ENCODE peak calls at places on chromosomes 11 and 22, in five cellular contexts. N is IMR-90, Q is K562, I is GM12878, G is HepG2. F is an unnamed sample.

GRCh38 chr11:75453916-75454655 is 21.1 kb upstream of the KLHL35 start:
- DNase-seq in N (peak; percentile 82), Q (no peak), I (no peak), G (no peak), F (no peak)

GRCh38 chr11:71999360-71999759 is 651 bp downstream of the IL18BP start:
- DNase-seq in N (peak; percentile 52), Q (no peak), I (no peak), G (no peak), F (no peak)

GRCh38 chr11:115042002-115042401 is 363.7 kb downstream of the NXPE2 start:
- DNase-seq in N (no peak), Q (no peak), I (no peak), G (no peak), F (peak; percentile 51)

GRCh38 chr11:118918128-118918685 is 7.5 kb downstream of the BCL9L start:
- DNase-seq in N (peak; percentile 91), Q (peak; percentile 76), I (no peak), G (peak; percentile 69), F (peak; percentile 53)

GRCh38 chr11:76666408-76666807 is 4.1 kb downstream of the LRRC32 start:
- DNase-seq in N (peak; percentile 46), Q (no peak), I (no peak), G (no peak), F (no peak)

GRCh38 chr11:118813551-118813950 is 22.6 kb upstream of the DDX6 start:
- DNase-seq in N (no peak), Q (no peak), I (no peak), G (no peak), F (no peak)

GRCh38 chr11:117876341-117877119 is at the start of gene FXYD6:
- DNase-seq in N (no peak), Q (peak; percentile 66), I (no peak), G (no peak), F (peak; percentile 95)

GRCh38 chr11:59012942-59013256 is 73.2 kb upstream of the GLYATL1B start:
- DNase-seq in N (no peak), Q (no peak), I (no peak), G (no peak), F (no peak)

GRCh38 chr11:128731041-128731663 is 37.3 kb downstream of the FLI1 start:
- DNase-seq in N (no peak), Q (no peak), I (no peak), G (no peak), F (no peak)

GRCh38 chr22:47351836-47352579 is 589.6 kb downstream of the TBC1D22A start:
- DNase-seq in N (no peak), Q (no peak), I (no peak), G (no peak), F (no peak)

GRCh38 chr11:56183459-56183858 is 7.0 kb downstream of the OR5J2 start:
- DNase-seq in N (no peak), Q (no peak), I (no peak), G (no peak), F (no peak)

GRCh38 chr11:61627831-61628753 is 47.2 kb upstream of the SYT7 start:
- DNase-seq in N (peak; percentile 73), Q (peak; percentile 69), I (no peak), G (peak; percentile 57), F (peak; percentile 83)

GRCh38 chr11:103108933-103109817 is at the start of gene DYNC2H1:
- DNase-seq in N (peak; percentile 91), Q (peak; percentile 87), I (peak; percentile 58), G (peak; percentile 67), F (peak; percentile 90)

GRCh38 chr11:94139421-94139820 is 10.8 kb downstream of the PANX1 start:
- DNase-seq in N (no peak), Q (no peak), I (no peak), G (no peak), F (no peak)

GRCh38 chr11:74185695-74186094 is 14.6 kb downstream of the PPME1 start:
- DNase-seq in N (peak; percentile 83), Q (no peak), I (no peak), G (no peak), F (no peak)

GRCh38 chr11:116980136-116980793 is 118.0 kb downstream of the SIK3 start:
- DNase-seq in N (no peak), Q (no peak), I (peak; percentile 71), G (no peak), F (no peak)

GRCh38 chr11:94876645-94877445 is 96.5 kb downstream of the CWC15 start:
- DNase-seq in N (peak; percentile 98), Q (peak; percentile 48), I (peak; percentile 31), G (peak; percentile 9), F (no peak)

GRCh38 chr22:20551805-20552449 is 44.5 kb downstream of the MED15 start:
- DNase-seq in N (no peak), Q (no peak), I (no peak), G (peak; percentile 53), F (no peak)

GRCh38 chr11:83691387-83692088 is 405.4 kb upstream of the CCDC90B start:
- DNase-seq in N (no peak), Q (no peak), I (no peak), G (no peak), F (no peak)

GRCh38 chr11:34459507-34460162 is 20.9 kb downstream of the CAT start:
- DNase-seq in N (no peak), Q (no peak), I (no peak), G (no peak), F (no peak)

GRCh38 chr11:71491531-71492329 is 35.3 kb upstream of the KRTAP5-7 start:
- DNase-seq in N (no peak), Q (no peak), I (no peak), G (no peak), F (no peak)

GRCh38 chr22:41904450-41905410 is 10.1 kb downstream of the SHISA8 start:
- DNase-seq in N (no peak), Q (no peak), I (no peak), G (no peak), F (no peak)

GRCh38 chr11:94171693-94172440 is 43.2 kb downstream of the PANX1 start:
- DNase-seq in N (peak; percentile 50), Q (peak; percentile 84), I (no peak), G (peak; percentile 31), F (peak; percentile 39)

GRCh38 chr11:75768112-75768908 is at the start of gene DGAT2:
- DNase-seq in N (peak; percentile 42), Q (peak; percentile 93), I (peak; percentile 47), G (peak; percentile 84), F (peak; percentile 93)

GRCh38 chr11:76236092-76237026 is 30.1 kb upstream of the WNT11 start:
- DNase-seq in N (peak; percentile 33), Q (peak; percentile 68), I (no peak), G (no peak), F (peak; percentile 84)

GRCh38 chr11:62788991-62789390 is 1.8 kb downstream of the TMEM179B start:
- DNase-seq in N (no peak), Q (no peak), I (no peak), G (no peak), F (no peak)

GRCh38 chr11:111386611-111387150 is 7.6 kb upstream of the POU2AF1 start:
- DNase-seq in N (no peak), Q (no peak), I (no peak), G (no peak), F (no peak)
- TF ChIP-seq MXI1 in N (no peak), Q (no peak), I (no peak), G (no peak), F (no peak)

GRCh38 chr11:13227676-13228255 is 49.8 kb upstream of the BMAL1 start:
- DNase-seq in N (no peak), Q (no peak), I (no peak), G (no peak), F (no peak)

GRCh38 chr11:13229675-13230359 is 47.8 kb upstream of the BMAL1 start:
- DNase-seq in N (no peak), Q (no peak), I (no peak), G (no peak), F (no peak)

GRCh38 chr11:13228569-13228968 is 49.0 kb upstream of the BMAL1 start:
- DNase-seq in N (no peak), Q (no peak), I (no peak), G (no peak), F (no peak)

GRCh38 chr11:13225058-13226001 is 52.3 kb upstream of the BMAL1 start:
- DNase-seq in N (no peak), Q (no peak), I (no peak), G (no peak), F (no peak)

DNA sequence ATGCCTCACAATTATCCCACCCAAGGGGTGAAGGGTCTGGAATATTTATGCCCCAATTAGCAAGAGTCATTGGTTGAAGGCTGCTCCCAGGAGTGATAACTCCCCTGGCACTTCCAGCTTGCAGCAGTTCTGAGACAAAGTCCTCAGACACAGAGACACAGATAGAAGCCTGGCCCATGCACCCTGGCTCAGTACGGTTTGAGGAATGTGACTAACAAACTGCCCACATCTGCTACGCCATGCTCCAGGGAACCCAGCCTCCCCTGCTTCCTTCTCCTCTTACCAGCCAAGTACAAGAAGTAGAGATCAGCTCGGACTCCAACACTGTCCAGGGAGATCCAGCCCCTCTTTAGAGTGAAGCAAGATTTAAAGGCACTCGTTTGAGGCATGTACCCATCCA is 48.5 kb upstream of the BMAL1 start:
- DNase-seq in N (no peak), Q (no peak), I (no peak), G (no peak), F (no peak)
- TF ChIP-seq MXI1 in N (no peak), Q (no peak), I (no peak), G (no peak), F (no peak)

DNA sequence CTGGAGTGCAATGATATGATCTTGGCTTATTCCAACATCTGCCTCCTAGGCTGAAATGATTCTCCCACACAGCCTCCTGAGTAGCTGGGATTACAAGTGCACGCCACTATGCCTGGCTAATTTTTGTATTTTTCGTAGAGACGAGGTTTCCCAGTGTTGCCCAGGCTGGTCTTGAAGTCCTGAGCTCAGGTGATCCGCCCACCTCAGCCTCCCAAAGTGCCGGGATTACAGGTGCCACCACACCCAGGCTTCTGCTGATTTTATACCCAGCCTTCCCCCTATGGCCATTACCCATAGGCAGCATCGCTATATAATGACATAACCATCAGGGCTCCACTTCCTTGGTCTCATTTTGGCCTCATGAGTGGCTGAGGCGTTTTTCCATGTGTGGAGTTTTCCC is 60.6 kb upstream of the RAB1B start:
- DNase-seq in N (no peak), Q (no peak), I (no peak), G (no peak), F (no peak)
- TF ChIP-seq MXI1 in N (no peak), Q (no peak), I (no peak), G (no peak), F (no peak)

GRCh38 chr11:90798769-90799168 is 575.9 kb upstream of the CHORDC1 start:
- DNase-seq in N (no peak), Q (no peak), I (no peak), G (no peak), F (no peak)

GRCh38 chr11:90805172-90805571 is 582.3 kb upstream of the CHORDC1 start:
- DNase-seq in N (no peak), Q (no peak), I (no peak), G (peak; percentile 6), F (no peak)

GRCh38 chr11:90803781-90804180 is 580.9 kb upstream of the CHORDC1 start:
- DNase-seq in N (no peak), Q (no peak), I (no peak), G (no peak), F (no peak)

GRCh38 chr11:90803366-90803765 is 580.5 kb upstream of the CHORDC1 start:
- DNase-seq in N (no peak), Q (no peak), I (no peak), G (no peak), F (no peak)
- TF ChIP-seq MXI1 in N (no peak), Q (no peak), I (no peak), G (no peak), F (no peak)